ENCODE peak calls at places on chromosomes 16 and 17, in seven cellular contexts. T is astrocyte; G is CD8-positive, alpha-beta T cell; J is heart right ventricle; N is tibial artery; X is IMR-90; H is MM.1S. Y is an unnamed sample.
A peak's percentile ranks its signal among the peaks of the same experiment; 100 is the strongest.

GRCh38 chr17:30101686-30102390 is 14.8 kb upstream of the NSRP1 start:
- DNase-seq in T (no peak), G (no peak), J (no peak), N (no peak), X (no peak), H (no peak), Y (no peak)

GRCh38 chr17:28226563-28226962 is 92.4 kb upstream of the TMEM97 start:
- DNase-seq in T (no peak), G (no peak), J (no peak), N (no peak), X (no peak), H (no peak), Y (no peak)

GRCh38 chr16:1533443-1533951 is at the start of gene TMEM204:
- DNase-seq in T (no peak), G (peak; percentile 50), J (peak; percentile 85), N (peak; percentile 72), X (peak; percentile 78), H (no peak), Y (peak; percentile 61)

GRCh38 chr17:27463235-27463677 is 7.0 kb downstream of the KSR1 start:
- DNase-seq in T (peak; percentile 66), G (no peak), J (no peak), N (no peak), X (no peak), H (no peak), Y (no peak)

GRCh38 chr16:67594956-67595355 is 32.6 kb downstream of the CTCF start:
- DNase-seq in T (peak; percentile 80), G (no peak), J (no peak), N (no peak), X (peak; percentile 68), H (no peak), Y (no peak)

GRCh38 chr17:47956818-47957590 is 679 bp downstream of the PRR15L start:
- DNase-seq in T (no peak), G (no peak), J (no peak), N (no peak), X (peak; percentile 15), H (no peak), Y (no peak)

GRCh38 chr17:75048396-75048933 is 1.4 kb downstream of the KCTD2 start:
- DNase-seq in T (peak; percentile 9), G (no peak), J (peak; percentile 27), N (peak; percentile 35), X (peak; percentile 10), H (no peak), Y (no peak)

GRCh38 chr17:46191332-46192210 is 1.7 kb downstream of the KANSL1 start:
- DNase-seq in T (no peak), G (no peak), J (no peak), N (no peak), X (no peak), H (peak; percentile 21), Y (no peak)

GRCh38 chr16:79265701-79266100 is 334.8 kb downstream of the MAF start:
- DNase-seq in T (no peak), G (no peak), J (no peak), N (no peak), X (no peak), H (no peak), Y (no peak)

GRCh38 chr17:17186551-17187505 is 19.3 kb downstream of the PLD6 start:
- DNase-seq in T (peak; percentile 34), G (no peak), J (no peak), N (no peak), X (no peak), H (no peak), Y (no peak)

GRCh38 chr17:21113706-21114105 is 13.1 kb upstream of the DHRS7B start:
- DNase-seq in T (no peak), G (no peak), J (no peak), N (no peak), X (no peak), H (no peak), Y (no peak)

GRCh38 chr16:89787365-89787805 is 29.1 kb downstream of the FANCA start:
- DNase-seq in T (no peak), G (no peak), J (no peak), N (no peak), X (no peak), H (no peak), Y (no peak)

GRCh38 chr16:88859381-88860091 is 2.6 kb downstream of the TRAPPC2L start:
- DNase-seq in T (no peak), G (no peak), J (no peak), N (no peak), X (no peak), H (no peak), Y (no peak)

GRCh38 chr17:74493381-74493833 is 27.0 kb downstream of the CD300A start:
- DNase-seq in T (peak; percentile 35), G (peak; percentile 58), J (peak; percentile 65), N (peak; percentile 54), X (peak; percentile 45), H (peak; percentile 54), Y (peak; percentile 68)

GRCh38 chr17:48542114-48542955 is 2.6 kb downstream of the HOXB2 start:
- DNase-seq in T (no peak), G (no peak), J (peak; percentile 21), N (no peak), X (peak; percentile 34), H (no peak), Y (peak; percentile 30)

GRCh38 chr16:61149709-61150108 is 886.5 kb downstream of the CDH8 start:
- DNase-seq in T (no peak), G (no peak), J (no peak), N (no peak), X (no peak), H (no peak), Y (no peak)

GRCh38 chr16:61146429-61146828 is 889.8 kb downstream of the CDH8 start:
- DNase-seq in T (no peak), G (no peak), J (no peak), N (no peak), X (no peak), H (peak; percentile 85), Y (no peak)

GRCh38 chr16:61150351-61150750 is 885.9 kb downstream of the CDH8 start:
- DNase-seq in T (no peak), G (no peak), J (no peak), N (no peak), X (no peak), H (no peak), Y (no peak)

GRCh38 chr16:61148930-61149329 is 887.3 kb downstream of the CDH8 start:
- DNase-seq in T (no peak), G (no peak), J (no peak), N (no peak), X (no peak), H (peak; percentile 54), Y (no peak)
- H3K4me1 ChIP-seq in T (no peaks in the 10 kb centered on the region), G (no peaks in the 10 kb centered on the region), J (no peaks in the 10 kb centered on the region), N (no peaks in the 10 kb centered on the region), X (no peaks in the 10 kb centered on the region), H (peaks cover 49% of the 10 kb centered on the region), Y (no peaks in the 10 kb centered on the region)

GRCh38 chr17:67439269-67439668 is 62.2 kb downstream of the PITPNC1 start:
- DNase-seq in T (no peak), G (no peak), J (no peak), N (no peak), X (no peak), H (no peak), Y (no peak)

GRCh38 chr17:67438669-67439068 is 61.6 kb downstream of the PITPNC1 start:
- DNase-seq in T (no peak), G (no peak), J (no peak), N (no peak), X (no peak), H (no peak), Y (no peak)

GRCh38 chr17:67442787-67443624 is 65.9 kb downstream of the PITPNC1 start:
- DNase-seq in T (peak; percentile 33), G (no peak), J (no peak), N (no peak), X (no peak), H (no peak), Y (no peak)

GRCh38 chr17:67440311-67441051 is 63.4 kb downstream of the PITPNC1 start:
- DNase-seq in T (no peak), G (no peak), J (no peak), N (no peak), X (no peak), H (no peak), Y (no peak)

DNA sequence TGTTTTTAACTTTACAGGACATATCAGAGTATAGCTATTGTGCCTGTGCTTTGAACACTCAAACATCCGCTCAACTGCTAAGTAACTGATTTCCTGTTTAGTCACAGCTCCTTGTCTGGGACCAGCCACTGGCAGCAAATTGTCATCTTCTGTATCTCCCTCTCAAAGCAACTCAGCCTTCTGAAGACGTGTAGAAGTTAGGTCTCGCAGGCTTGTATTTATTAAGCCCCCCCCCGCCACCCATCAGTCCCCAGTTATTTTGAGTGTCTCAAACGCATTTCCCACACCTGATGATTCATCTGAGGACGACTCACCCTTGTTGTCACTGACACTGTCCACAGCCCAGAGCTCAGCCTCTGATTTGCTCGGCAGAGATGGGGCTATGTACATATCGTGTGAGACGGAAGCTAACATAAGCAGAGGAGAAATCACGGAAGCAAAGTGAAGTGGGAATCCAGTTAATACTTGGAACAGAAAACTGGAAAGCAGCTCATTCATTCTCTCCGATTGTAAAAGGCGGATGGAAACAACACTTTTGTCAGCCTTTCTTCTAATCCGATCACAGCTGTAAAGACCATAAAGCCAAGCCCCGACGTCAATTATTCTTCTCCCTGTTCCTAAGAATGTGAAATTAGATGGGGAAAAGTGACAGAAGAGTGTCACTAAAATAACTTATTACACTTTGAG is 64.1 kb downstream of the PITPNC1 start:
- DNase-seq in T (peak; percentile 76), G (peak; percentile 90), J (no peak), N (no peak), X (peak; percentile 88), H (no peak), Y (peak; percentile 72)
- H3K4me1 ChIP-seq in T (peaks cover 13% of the 10 kb centered on the region), G (peaks cover 86% of the 10 kb centered on the region), J (peaks cover 31% of the 10 kb centered on the region), N (no peaks in the 10 kb centered on the region), X (peaks cover 3% of the 10 kb centered on the region), H (no peaks in the 10 kb centered on the region), Y (peaks cover 88% of the 10 kb centered on the region)

GRCh38 chr17:55303008-55303493 is 38.3 kb downstream of the HLF start:
- DNase-seq in T (no peak), G (no peak), J (no peak), N (no peak), X (no peak), H (no peak), Y (no peak)

GRCh38 chr17:55307879-55308278 is 43.1 kb downstream of the HLF start:
- DNase-seq in T (no peak), G (no peak), J (no peak), N (no peak), X (no peak), H (no peak), Y (no peak)

GRCh38 chr17:55304171-55304859 is 39.6 kb downstream of the HLF start:
- DNase-seq in T (no peak), G (no peak), J (no peak), N (no peak), X (no peak), H (no peak), Y (no peak)

GRCh38 chr17:55303701-55304145 is 39.0 kb downstream of the HLF start:
- DNase-seq in T (peak; percentile 16), G (no peak), J (no peak), N (no peak), X (peak; percentile 13), H (no peak), Y (no peak)

GRCh38 chr17:55305321-55306087 is 40.7 kb downstream of the HLF start:
- DNase-seq in T (no peak), G (no peak), J (no peak), N (no peak), X (no peak), H (no peak), Y (no peak)
- H3K4me1 ChIP-seq in T (no peaks in the 10 kb centered on the region), G (no peaks in the 10 kb centered on the region), J (peaks cover 19% of the 10 kb centered on the region), N (peaks cover 17% of the 10 kb centered on the region), X (no peaks in the 10 kb centered on the region), H (no peaks in the 10 kb centered on the region), Y (no peaks in the 10 kb centered on the region)

GRCh38 chr16:70430667-70431536 is 8.0 kb downstream of the ST3GAL2 start:
- DNase-seq in T (no peak), G (peak; percentile 79), J (no peak), N (peak; percentile 30), X (peak; percentile 24), H (peak; percentile 62), Y (peak; percentile 66)
- H3K4me1 ChIP-seq in T (peaks cover 52% of the 10 kb centered on the region), G (peaks cover 68% of the 10 kb centered on the region), J (peaks cover 77% of the 10 kb centered on the region), N (peaks cover 51% of the 10 kb centered on the region), X (peaks cover 46% of the 10 kb centered on the region), H (peaks cover 64% of the 10 kb centered on the region), Y (peaks cover 32% of the 10 kb centered on the region)